ENCODE peak calls at places on chromosomes 11 and 22, in four cellular contexts. L is myocyte, M is A172, B is AG09319. H is an unnamed sample.

GRCh38 chr11:130705670-130706421 is 210.4 kb downstream of the SNX19 start:
- DNase-seq in B (no peak), L (no peak), M (no peak), H (peak; percentile 37)

GRCh38 chr11:73420136-73420535 is 43.9 kb downstream of the RELT start:
- DNase-seq in B (no peak), M (no peak), L (no peak), H (no peak)

GRCh38 chr11:11667056-11667455 is 45.3 kb upstream of the GALNT18 start:
- DNase-seq in B (no peak), L (no peak), M (no peak), H (peak; percentile 8)

GRCh38 chr11:113555071-113555739 is 80.0 kb upstream of the DRD2 start:
- DNase-seq in M (no peak), L (peak; percentile 70), B (no peak), H (no peak)

GRCh38 chr11:67576742-67577475 is 6.7 kb upstream of the GSTP1 start:
- DNase-seq in B (no peak), L (no peak), M (no peak), H (no peak)

GRCh38 chr11:20444537-20444936 is 57.0 kb downstream of the PRMT3 start:
- DNase-seq in L (no peak), M (no peak), B (no peak), H (no peak)

GRCh38 chr11:111530091-111530490 is 10.4 kb upstream of the LAYN start:
- DNase-seq in B (no peak), L (no peak), M (no peak), H (peak; percentile 21)

GRCh38 chr22:20221421-20222340 is 46.4 kb downstream of the RTN4R start:
- DNase-seq in M (no peak), B (no peak), L (no peak), H (no peak)

GRCh38 chr22:20465759-20466077 is 28.1 kb upstream of the SCARF2 start:
- DNase-seq in B (no peak), M (no peak), L (no peak), H (no peak)

GRCh38 chr11:27233654-27234042 is 129.4 kb downstream of the CCDC34 start:
- DNase-seq in M (no peak), B (no peak), L (peak; percentile 94), H (peak; percentile 47)

GRCh38 chr11:127454856-127455255 is 454.3 kb upstream of the KIRREL3 start:
- DNase-seq in B (no peak), L (no peak), M (no peak), H (peak; percentile 63)

GRCh38 chr11:60345489-60345888 is 18.4 kb downstream of the MS4A6E start:
- DNase-seq in B (no peak), L (peak; percentile 16), M (peak; percentile 7), H (peak; percentile 31)

GRCh38 chr11:102733232-102733875 is 8.6 kb upstream of the MMP8 start:
- DNase-seq in L (peak; percentile 64), B (no peak), M (peak; percentile 38), H (peak; percentile 73)

GRCh38 chr11:32852142-32852541 is 22.4 kb downstream of the PRRG4 start:
- DNase-seq in B (no peak), L (peak; percentile 19), M (peak; percentile 77), H (peak; percentile 30)

GRCh38 chr22:49701380-49702067 is 126.1 kb downstream of the BRD1 start:
- DNase-seq in B (no peak), M (no peak), L (no peak), H (no peak)

GRCh38 chr11:88175004-88175706 is at the start of gene RAB38:
- DNase-seq in L (no peak), M (no peak), B (no peak), H (peak; percentile 47)

GRCh38 chr11:64112771-64113461 is 53.0 kb downstream of the MACROD1 start:
- DNase-seq in L (no peak), B (no peak), M (no peak), H (no peak)

GRCh38 chr11:72621008-72621610 is 53.1 kb downstream of the PDE2A start:
- DNase-seq in L (no peak), B (no peak), M (no peak), H (no peak)

GRCh38 chr11:67277231-67277961 is 11.1 kb downstream of the GRK2 start:
- DNase-seq in M (peak; percentile 81), B (no peak), L (peak; percentile 96), H (peak; percentile 87)

GRCh38 chr11:94417386-94417987 is 16.3 kb upstream of the GPR83 start:
- DNase-seq in B (peak; percentile 11), M (peak; percentile 8), L (peak; percentile 49), H (no peak)

GRCh38 chr22:19703869-19704268 is 10.4 kb upstream of the SEPTIN5 start:
- DNase-seq in M (no peak), B (no peak), L (no peak), H (no peak)

GRCh38 chr11:112255075-112255739 is 5.5 kb downstream of the PLET1 start:
- DNase-seq in M (peak; percentile 16), L (peak; percentile 84), B (no peak), H (peak; percentile 66)